ENCODE peak calls at places on chromosomes 11 and 22, in six cellular contexts. M is GM12891, V is NCI-H69, O is body of pancreas, S is NCI-H1930, D is WERI-Rb-1. E is an unnamed sample.

GRCh38 chr11:134150195-134150903 is 73.4 kb downstream of the NCAPD3 start:
- DNase-seq in M (no peak), V (no peak), O (no peak), S (no peak), D (no peak), E (no peak)

GRCh38 chr11:119505861-119506260 is 82.9 kb upstream of the THY1 start:
- DNase-seq in M (no peak), V (peak), O (no peak), S (no peak), D (no peak), E (peak)

GRCh38 chr11:105636496-105636895 is 26.6 kb downstream of the GRIA4 start:
- DNase-seq in M (no peak), V (peak), O (no peak), S (no peak), D (no peak), E (no peak)

GRCh38 chr11:96447208-96447607 is 57.4 kb downstream of the JRKL start:
- DNase-seq in M (no peak), V (no peak), O (no peak), S (no peak), D (no peak), E (peak)

GRCh38 chr11:36131719-36132349 is 157.4 kb downstream of the COMMD9 start:
- DNase-seq in M (peak), V (peak), O (peak), S (peak), D (peak), E (peak)

GRCh38 chr11:63501236-63501635 is 4.6 kb upstream of the LGALS12 start:
- DNase-seq in M (no peak), V (no peak), O (no peak), S (no peak), D (no peak), E (peak)

GRCh38 chr11:105392546-105392945 is 217.3 kb upstream of the GRIA4 start:
- DNase-seq in M (no peak), V (no peak), O (no peak), S (no peak), D (no peak), E (no peak)

GRCh38 chr11:86456075-86456939 is 81.6 kb downstream of the CCDC81 start:
- DNase-seq in M (peak), V (peak), O (peak), S (peak), D (peak), E (peak)

GRCh38 chr22:39596601-39597000 is 26.0 kb downstream of the CACNA1I start:
- DNase-seq in M (no peak), V (no peak), O (no peak), S (no peak), D (no peak), E (no peak)

GRCh38 chr11:113591122-113591521 is 115.0 kb downstream of the TMPRSS5 start:
- DNase-seq in M (no peak), V (peak), O (no peak), S (no peak), D (no peak), E (peak)

GRCh38 chr22:49957826-49958461 is 2.6 kb upstream of the PIM3 start:
- DNase-seq in M (no peak), V (no peak), O (peak), S (no peak), D (no peak), E (no peak)

E was measured in NCI-H82.